ENCODE peak calls at places on chromosomes 4 and X, in ten cellular contexts. One of them, this sample, is unnamed.
A peak's percentile ranks its signal among the peaks of the same experiment; 100 is the strongest.

GRCh38 chrX:8906299-8906698 is 105.1 kb upstream of the FAM9A start:
- DNase-seq in SW480: no peak
- DNase-seq in astrocyte of the spinal cord: no peak
- DNase-seq in breast epithelium: no peak
- DNase-seq in activated T-cell treated with anti-CD3 and anti-CD28 coated beads for 1 hour: no peak
- DNase-seq in cardiac muscle cell: no peak
- DNase-seq in stimulated activated CD8-positive, alpha-beta memory T cell treated with anti-CD3 and anti-CD28 coated beads, Interleukin-7, amount 100 ng/mL, for 1 hour: no peak
- DNase-seq in fibroblast of pulmonary artery: no peak
- DNase-seq in lung: no peak
- DNase-seq in EL: no peak
- DNase-seq in this sample: no peak

GRCh38 chr4:88204882-88205281 is 46.4 kb upstream of the ABCG2 start:
- DNase-seq in SW480: no peak
- DNase-seq in astrocyte of the spinal cord: no peak
- DNase-seq in breast epithelium: no peak
- DNase-seq in activated T-cell treated with anti-CD3 and anti-CD28 coated beads for 1 hour: no peak
- DNase-seq in cardiac muscle cell: peak; percentile 26
- DNase-seq in stimulated activated CD8-positive, alpha-beta memory T cell treated with anti-CD3 and anti-CD28 coated beads, Interleukin-7, amount 100 ng/mL, for 1 hour: no peak
- DNase-seq in fibroblast of pulmonary artery: peak; percentile 28
- DNase-seq in lung: no peak
- DNase-seq in EL: no peak
- DNase-seq in this sample: no peak

GRCh38 chrX:14362731-14363130 is 166.6 kb upstream of the GLRA2 start:
- DNase-seq in SW480: no peak
- DNase-seq in astrocyte of the spinal cord: peak; percentile 58
- DNase-seq in breast epithelium: no peak
- DNase-seq in activated T-cell treated with anti-CD3 and anti-CD28 coated beads for 1 hour: no peak
- DNase-seq in cardiac muscle cell: no peak
- DNase-seq in stimulated activated CD8-positive, alpha-beta memory T cell treated with anti-CD3 and anti-CD28 coated beads, Interleukin-7, amount 100 ng/mL, for 1 hour: no peak
- DNase-seq in fibroblast of pulmonary artery: peak; percentile 0
- DNase-seq in lung: no peak
- DNase-seq in EL: peak; percentile 16
- DNase-seq in this sample: no peak

GRCh38 chrX:150052226-150052625 is 113.9 kb upstream of the EOLA2 start:
- DNase-seq in SW480: no peak
- DNase-seq in astrocyte of the spinal cord: no peak
- DNase-seq in breast epithelium: no peak
- DNase-seq in activated T-cell treated with anti-CD3 and anti-CD28 coated beads for 1 hour: no peak
- DNase-seq in cardiac muscle cell: no peak
- DNase-seq in stimulated activated CD8-positive, alpha-beta memory T cell treated with anti-CD3 and anti-CD28 coated beads, Interleukin-7, amount 100 ng/mL, for 1 hour: no peak
- DNase-seq in fibroblast of pulmonary artery: no peak
- DNase-seq in lung: no peak
- DNase-seq in EL: no peak
- DNase-seq in this sample: no peak

GRCh38 chrX:154373340-154374306 is 811 bp downstream of the FLNA start:
- DNase-seq in SW480: peak; percentile 80
- DNase-seq in astrocyte of the spinal cord: peak; percentile 79
- DNase-seq in breast epithelium: peak; percentile 89
- DNase-seq in activated T-cell treated with anti-CD3 and anti-CD28 coated beads for 1 hour: no peak
- DNase-seq in cardiac muscle cell: peak; percentile 83
- DNase-seq in stimulated activated CD8-positive, alpha-beta memory T cell treated with anti-CD3 and anti-CD28 coated beads, Interleukin-7, amount 100 ng/mL, for 1 hour: no peak
- DNase-seq in fibroblast of pulmonary artery: peak; percentile 84
- DNase-seq in lung: peak; percentile 54
- DNase-seq in EL: peak; percentile 87
- DNase-seq in this sample: peak; percentile 40

GRCh38 chr4:59671037-59671436 is 1529.1 kb upstream of the ADGRL3 start:
- DNase-seq in SW480: no peak
- DNase-seq in astrocyte of the spinal cord: no peak
- DNase-seq in breast epithelium: no peak
- DNase-seq in activated T-cell treated with anti-CD3 and anti-CD28 coated beads for 1 hour: no peak
- DNase-seq in cardiac muscle cell: no peak
- DNase-seq in stimulated activated CD8-positive, alpha-beta memory T cell treated with anti-CD3 and anti-CD28 coated beads, Interleukin-7, amount 100 ng/mL, for 1 hour: no peak
- DNase-seq in fibroblast of pulmonary artery: no peak
- DNase-seq in lung: no peak
- DNase-seq in EL: no peak
- DNase-seq in this sample: no peak

GRCh38 chr4:1554876-1555265 is 129.2 kb downstream of the FAM53A start:
- DNase-seq in SW480: no peak
- DNase-seq in astrocyte of the spinal cord: no peak
- DNase-seq in breast epithelium: peak; percentile 75
- DNase-seq in activated T-cell treated with anti-CD3 and anti-CD28 coated beads for 1 hour: no peak
- DNase-seq in cardiac muscle cell: no peak
- DNase-seq in stimulated activated CD8-positive, alpha-beta memory T cell treated with anti-CD3 and anti-CD28 coated beads, Interleukin-7, amount 100 ng/mL, for 1 hour: no peak
- DNase-seq in fibroblast of pulmonary artery: no peak
- DNase-seq in lung: no peak
- DNase-seq in EL: no peak
- DNase-seq in this sample: no peak

GRCh38 chr4:76074995-76075600 is 589 bp downstream of the ART3 start:
- DNase-seq in SW480: no peak
- DNase-seq in astrocyte of the spinal cord: no peak
- DNase-seq in breast epithelium: no peak
- DNase-seq in activated T-cell treated with anti-CD3 and anti-CD28 coated beads for 1 hour: no peak
- DNase-seq in cardiac muscle cell: no peak
- DNase-seq in stimulated activated CD8-positive, alpha-beta memory T cell treated with anti-CD3 and anti-CD28 coated beads, Interleukin-7, amount 100 ng/mL, for 1 hour: no peak
- DNase-seq in fibroblast of pulmonary artery: no peak
- DNase-seq in lung: no peak
- DNase-seq in EL: no peak
- DNase-seq in this sample: no peak

GRCh38 chr4:168811207-168811606 is 198.8 kb downstream of the CBR4 start:
- DNase-seq in SW480: no peak
- DNase-seq in astrocyte of the spinal cord: no peak
- DNase-seq in breast epithelium: peak; percentile 52
- DNase-seq in activated T-cell treated with anti-CD3 and anti-CD28 coated beads for 1 hour: no peak
- DNase-seq in cardiac muscle cell: no peak
- DNase-seq in stimulated activated CD8-positive, alpha-beta memory T cell treated with anti-CD3 and anti-CD28 coated beads, Interleukin-7, amount 100 ng/mL, for 1 hour: no peak
- DNase-seq in fibroblast of pulmonary artery: no peak
- DNase-seq in lung: no peak
- DNase-seq in EL: no peak
- DNase-seq in this sample: no peak

GRCh38 chr4:6282247-6282646 is 12.6 kb downstream of the WFS1 start:
- DNase-seq in SW480: no peak
- DNase-seq in astrocyte of the spinal cord: peak; percentile 9
- DNase-seq in breast epithelium: no peak
- DNase-seq in activated T-cell treated with anti-CD3 and anti-CD28 coated beads for 1 hour: no peak
- DNase-seq in cardiac muscle cell: peak; percentile 67
- DNase-seq in stimulated activated CD8-positive, alpha-beta memory T cell treated with anti-CD3 and anti-CD28 coated beads, Interleukin-7, amount 100 ng/mL, for 1 hour: no peak
- DNase-seq in fibroblast of pulmonary artery: peak; percentile 52
- DNase-seq in lung: peak; percentile 51
- DNase-seq in EL: peak; percentile 31
- DNase-seq in this sample: no peak

GRCh38 chr4:28014469-28014868 is 1153.8 kb downstream of the STIM2 start:
- DNase-seq in SW480: no peak
- DNase-seq in astrocyte of the spinal cord: no peak
- DNase-seq in breast epithelium: no peak
- DNase-seq in activated T-cell treated with anti-CD3 and anti-CD28 coated beads for 1 hour: no peak
- DNase-seq in cardiac muscle cell: no peak
- DNase-seq in stimulated activated CD8-positive, alpha-beta memory T cell treated with anti-CD3 and anti-CD28 coated beads, Interleukin-7, amount 100 ng/mL, for 1 hour: no peak
- DNase-seq in fibroblast of pulmonary artery: no peak
- DNase-seq in lung: no peak
- DNase-seq in EL: no peak
- DNase-seq in this sample: no peak

GRCh38 chr4:64766565-64766964 is 357.3 kb upstream of the TECRL start:
- DNase-seq in SW480: no peak
- DNase-seq in astrocyte of the spinal cord: no peak
- DNase-seq in breast epithelium: no peak
- DNase-seq in activated T-cell treated with anti-CD3 and anti-CD28 coated beads for 1 hour: no peak
- DNase-seq in cardiac muscle cell: no peak
- DNase-seq in stimulated activated CD8-positive, alpha-beta memory T cell treated with anti-CD3 and anti-CD28 coated beads, Interleukin-7, amount 100 ng/mL, for 1 hour: no peak
- DNase-seq in fibroblast of pulmonary artery: no peak
- DNase-seq in lung: no peak
- DNase-seq in EL: no peak
- DNase-seq in this sample: no peak

GRCh38 chrX:87788976-87789375 is 271.4 kb downstream of the KLHL4 start:
- DNase-seq in SW480: no peak
- DNase-seq in astrocyte of the spinal cord: no peak
- DNase-seq in breast epithelium: no peak
- DNase-seq in activated T-cell treated with anti-CD3 and anti-CD28 coated beads for 1 hour: no peak
- DNase-seq in cardiac muscle cell: no peak
- DNase-seq in stimulated activated CD8-positive, alpha-beta memory T cell treated with anti-CD3 and anti-CD28 coated beads, Interleukin-7, amount 100 ng/mL, for 1 hour: no peak
- DNase-seq in fibroblast of pulmonary artery: no peak
- DNase-seq in lung: no peak
- DNase-seq in EL: no peak
- DNase-seq in this sample: no peak

GRCh38 chr4:150379454-150379853 is 202.5 kb upstream of the MAB21L2 start:
- DNase-seq in SW480: no peak
- DNase-seq in astrocyte of the spinal cord: peak; percentile 40
- DNase-seq in breast epithelium: no peak
- DNase-seq in activated T-cell treated with anti-CD3 and anti-CD28 coated beads for 1 hour: no peak
- DNase-seq in cardiac muscle cell: peak; percentile 25
- DNase-seq in stimulated activated CD8-positive, alpha-beta memory T cell treated with anti-CD3 and anti-CD28 coated beads, Interleukin-7, amount 100 ng/mL, for 1 hour: no peak
- DNase-seq in fibroblast of pulmonary artery: peak; percentile 68
- DNase-seq in lung: no peak
- DNase-seq in EL: peak; percentile 37
- DNase-seq in this sample: no peak

GRCh38 chr4:130210871-130211270 is 1114.9 kb downstream of the C4orf33 start:
- DNase-seq in SW480: no peak
- DNase-seq in astrocyte of the spinal cord: peak; percentile 86
- DNase-seq in breast epithelium: no peak
- DNase-seq in activated T-cell treated with anti-CD3 and anti-CD28 coated beads for 1 hour: no peak
- DNase-seq in cardiac muscle cell: peak; percentile 65
- DNase-seq in stimulated activated CD8-positive, alpha-beta memory T cell treated with anti-CD3 and anti-CD28 coated beads, Interleukin-7, amount 100 ng/mL, for 1 hour: no peak
- DNase-seq in fibroblast of pulmonary artery: peak; percentile 76
- DNase-seq in lung: no peak
- DNase-seq in EL: peak; percentile 84
- DNase-seq in this sample: peak; percentile 73